ENCODE peak calls at places on chromosomes 13 and 19, in seven cellular contexts. One of them, this sample, is unnamed.

GRCh38 chr13:45341799-45342584 is 1.0 kb upstream of the TPT1 start:
- DNase-seq in activated gamma-delta T cell treated with Interleukin-2 at 50 U/mL for 16 hours: no peak
- DNase-seq in H7: no peak
- DNase-seq in activated CD4-positive, alpha-beta T cell treated with anti-CD3 and anti-CD28 coated beads for 36 hours: no peak
- DNase-seq in mucosa of descending colon: peak; percentile 61
- DNase-seq in epithelial cell of esophagus: peak; percentile 82
- DNase-seq in CD4-positive, alpha-beta T cell: no peak
- DNase-seq in this sample: no peak

GRCh38 chr13:27965740-27966640 is 3.1 kb downstream of the CDX2 start:
- DNase-seq in activated gamma-delta T cell treated with Interleukin-2 at 50 U/mL for 16 hours: no peak
- DNase-seq in H7: peak; percentile 86
- DNase-seq in activated CD4-positive, alpha-beta T cell treated with anti-CD3 and anti-CD28 coated beads for 36 hours: no peak
- DNase-seq in mucosa of descending colon: no peak
- DNase-seq in epithelial cell of esophagus: no peak
- DNase-seq in CD4-positive, alpha-beta T cell: no peak
- DNase-seq in this sample: no peak

GRCh38 chr13:79794936-79795335 is 314.0 kb downstream of the NDFIP2 start:
- DNase-seq in activated gamma-delta T cell treated with Interleukin-2 at 50 U/mL for 16 hours: no peak
- DNase-seq in H7: no peak
- DNase-seq in activated CD4-positive, alpha-beta T cell treated with anti-CD3 and anti-CD28 coated beads for 36 hours: no peak
- DNase-seq in mucosa of descending colon: no peak
- DNase-seq in epithelial cell of esophagus: no peak
- DNase-seq in CD4-positive, alpha-beta T cell: no peak
- DNase-seq in this sample: no peak

GRCh38 chr19:51185868-51186215 is 39.0 kb upstream of the CD33 start:
- DNase-seq in activated gamma-delta T cell treated with Interleukin-2 at 50 U/mL for 16 hours: no peak
- DNase-seq in H7: no peak
- DNase-seq in activated CD4-positive, alpha-beta T cell treated with anti-CD3 and anti-CD28 coated beads for 36 hours: no peak
- DNase-seq in mucosa of descending colon: no peak
- DNase-seq in epithelial cell of esophagus: no peak
- DNase-seq in CD4-positive, alpha-beta T cell: no peak
- DNase-seq in this sample: no peak

GRCh38 chr13:114055766-114056165 is 76.7 kb downstream of the RASA3 start:
- DNase-seq in activated gamma-delta T cell treated with Interleukin-2 at 50 U/mL for 16 hours: no peak
- DNase-seq in H7: no peak
- DNase-seq in activated CD4-positive, alpha-beta T cell treated with anti-CD3 and anti-CD28 coated beads for 36 hours: no peak
- DNase-seq in mucosa of descending colon: no peak
- DNase-seq in epithelial cell of esophagus: no peak
- DNase-seq in CD4-positive, alpha-beta T cell: no peak
- DNase-seq in this sample: no peak

GRCh38 chr19:56170261-56170660 is 5.5 kb upstream of the GALP start:
- DNase-seq in activated gamma-delta T cell treated with Interleukin-2 at 50 U/mL for 16 hours: no peak
- DNase-seq in H7: no peak
- DNase-seq in activated CD4-positive, alpha-beta T cell treated with anti-CD3 and anti-CD28 coated beads for 36 hours: no peak
- DNase-seq in mucosa of descending colon: no peak
- DNase-seq in epithelial cell of esophagus: peak; percentile 98
- DNase-seq in CD4-positive, alpha-beta T cell: no peak
- DNase-seq in this sample: peak; percentile 70

GRCh38 chr19:12464769-12465725 is 19.6 kb downstream of the ZNF709 start:
- DNase-seq in activated gamma-delta T cell treated with Interleukin-2 at 50 U/mL for 16 hours: no peak
- DNase-seq in H7: no peak
- DNase-seq in activated CD4-positive, alpha-beta T cell treated with anti-CD3 and anti-CD28 coated beads for 36 hours: no peak
- DNase-seq in mucosa of descending colon: no peak
- DNase-seq in epithelial cell of esophagus: no peak
- DNase-seq in CD4-positive, alpha-beta T cell: no peak
- DNase-seq in this sample: no peak

GRCh38 chr13:114282143-114282685 is 813 bp downstream of the UPF3A start:
- DNase-seq in activated gamma-delta T cell treated with Interleukin-2 at 50 U/mL for 16 hours: no peak
- DNase-seq in H7: peak; percentile 87
- DNase-seq in activated CD4-positive, alpha-beta T cell treated with anti-CD3 and anti-CD28 coated beads for 36 hours: peak; percentile 84
- DNase-seq in mucosa of descending colon: peak; percentile 71
- DNase-seq in epithelial cell of esophagus: no peak
- DNase-seq in CD4-positive, alpha-beta T cell: peak; percentile 19
- DNase-seq in this sample: peak; percentile 55

GRCh38 chr19:279656-280055 is 11.5 kb downstream of the PLPP2 start:
- DNase-seq in activated gamma-delta T cell treated with Interleukin-2 at 50 U/mL for 16 hours: no peak
- DNase-seq in H7: peak; percentile 23
- DNase-seq in activated CD4-positive, alpha-beta T cell treated with anti-CD3 and anti-CD28 coated beads for 36 hours: no peak
- DNase-seq in mucosa of descending colon: no peak
- DNase-seq in epithelial cell of esophagus: no peak
- DNase-seq in CD4-positive, alpha-beta T cell: no peak
- DNase-seq in this sample: no peak

GRCh38 chr13:51584731-51585191 is 499 bp downstream of the WDFY2 start:
- DNase-seq in activated gamma-delta T cell treated with Interleukin-2 at 50 U/mL for 16 hours: peak; percentile 71
- DNase-seq in H7: peak; percentile 64
- DNase-seq in activated CD4-positive, alpha-beta T cell treated with anti-CD3 and anti-CD28 coated beads for 36 hours: peak; percentile 78
- DNase-seq in mucosa of descending colon: peak; percentile 80
- DNase-seq in epithelial cell of esophagus: peak; percentile 90
- DNase-seq in CD4-positive, alpha-beta T cell: peak; percentile 69
- DNase-seq in this sample: peak; percentile 52

GRCh38 chr19:41030651-41031050 is 39.6 kb downstream of the CYP2B6 start:
- DNase-seq in activated gamma-delta T cell treated with Interleukin-2 at 50 U/mL for 16 hours: no peak
- DNase-seq in H7: peak; percentile 57
- DNase-seq in activated CD4-positive, alpha-beta T cell treated with anti-CD3 and anti-CD28 coated beads for 36 hours: no peak
- DNase-seq in mucosa of descending colon: no peak
- DNase-seq in epithelial cell of esophagus: no peak
- DNase-seq in CD4-positive, alpha-beta T cell: no peak
- DNase-seq in this sample: no peak

GRCh38 chr19:11673608-11674041 is 65.1 kb downstream of the ZNF823 start:
- DNase-seq in activated gamma-delta T cell treated with Interleukin-2 at 50 U/mL for 16 hours: no peak
- DNase-seq in H7: peak; percentile 92
- DNase-seq in activated CD4-positive, alpha-beta T cell treated with anti-CD3 and anti-CD28 coated beads for 36 hours: peak; percentile 62
- DNase-seq in mucosa of descending colon: no peak
- DNase-seq in epithelial cell of esophagus: peak; percentile 55
- DNase-seq in CD4-positive, alpha-beta T cell: no peak
- DNase-seq in this sample: peak; percentile 17

GRCh38 chr13:106376411-106377112 is 158.9 kb downstream of the EFNB2 start:
- DNase-seq in activated gamma-delta T cell treated with Interleukin-2 at 50 U/mL for 16 hours: no peak
- DNase-seq in H7: no peak
- DNase-seq in activated CD4-positive, alpha-beta T cell treated with anti-CD3 and anti-CD28 coated beads for 36 hours: peak; percentile 26
- DNase-seq in mucosa of descending colon: no peak
- DNase-seq in epithelial cell of esophagus: peak; percentile 95
- DNase-seq in CD4-positive, alpha-beta T cell: no peak
- DNase-seq in this sample: peak; percentile 82

GRCh38 chr13:52599037-52599852 is 43.0 kb upstream of the HNRNPA1L2 start:
- DNase-seq in activated gamma-delta T cell treated with Interleukin-2 at 50 U/mL for 16 hours: no peak
- DNase-seq in H7: peak; percentile 13
- DNase-seq in activated CD4-positive, alpha-beta T cell treated with anti-CD3 and anti-CD28 coated beads for 36 hours: no peak
- DNase-seq in mucosa of descending colon: no peak
- DNase-seq in epithelial cell of esophagus: peak; percentile 68
- DNase-seq in CD4-positive, alpha-beta T cell: no peak
- DNase-seq in this sample: peak; percentile 37

GRCh38 chr13:88068316-88068715 is 397.1 kb downstream of the SLITRK5 start:
- DNase-seq in activated gamma-delta T cell treated with Interleukin-2 at 50 U/mL for 16 hours: no peak
- DNase-seq in H7: no peak
- DNase-seq in activated CD4-positive, alpha-beta T cell treated with anti-CD3 and anti-CD28 coated beads for 36 hours: no peak
- DNase-seq in mucosa of descending colon: no peak
- DNase-seq in epithelial cell of esophagus: no peak
- DNase-seq in CD4-positive, alpha-beta T cell: no peak
- DNase-seq in this sample: no peak

GRCh38 chr19:35299523-35300339 is 7.8 kb downstream of the MAG start:
- DNase-seq in activated gamma-delta T cell treated with Interleukin-2 at 50 U/mL for 16 hours: no peak
- DNase-seq in H7: peak; percentile 99
- DNase-seq in activated CD4-positive, alpha-beta T cell treated with anti-CD3 and anti-CD28 coated beads for 36 hours: peak; percentile 36
- DNase-seq in mucosa of descending colon: no peak
- DNase-seq in epithelial cell of esophagus: no peak
- DNase-seq in CD4-positive, alpha-beta T cell: no peak
- DNase-seq in this sample: peak; percentile 69

GRCh38 chr13:100532090-100532766 is 56.4 kb downstream of the GGACT start:
- DNase-seq in activated gamma-delta T cell treated with Interleukin-2 at 50 U/mL for 16 hours: no peak
- DNase-seq in H7: no peak
- DNase-seq in activated CD4-positive, alpha-beta T cell treated with anti-CD3 and anti-CD28 coated beads for 36 hours: no peak
- DNase-seq in mucosa of descending colon: no peak
- DNase-seq in epithelial cell of esophagus: no peak
- DNase-seq in CD4-positive, alpha-beta T cell: no peak
- DNase-seq in this sample: no peak

GRCh38 chr13:108220042-108220441 is 1.9 kb downstream of the ABHD13 start:
- DNase-seq in activated gamma-delta T cell treated with Interleukin-2 at 50 U/mL for 16 hours: peak; percentile 12
- DNase-seq in H7: no peak
- DNase-seq in activated CD4-positive, alpha-beta T cell treated with anti-CD3 and anti-CD28 coated beads for 36 hours: peak; percentile 32
- DNase-seq in mucosa of descending colon: peak; percentile 31
- DNase-seq in epithelial cell of esophagus: peak; percentile 91
- DNase-seq in CD4-positive, alpha-beta T cell: no peak
- DNase-seq in this sample: peak; percentile 20

GRCh38 chr19:3282564-3282963 is 58.1 kb downstream of the CELF5 start:
- DNase-seq in activated gamma-delta T cell treated with Interleukin-2 at 50 U/mL for 16 hours: no peak
- DNase-seq in H7: no peak
- DNase-seq in activated CD4-positive, alpha-beta T cell treated with anti-CD3 and anti-CD28 coated beads for 36 hours: no peak
- DNase-seq in mucosa of descending colon: no peak
- DNase-seq in epithelial cell of esophagus: no peak
- DNase-seq in CD4-positive, alpha-beta T cell: no peak
- DNase-seq in this sample: no peak

GRCh38 chr13:21435710-21436151 is 23.4 kb downstream of the ZDHHC20 start:
- DNase-seq in activated gamma-delta T cell treated with Interleukin-2 at 50 U/mL for 16 hours: peak; percentile 41
- DNase-seq in H7: no peak
- DNase-seq in activated CD4-positive, alpha-beta T cell treated with anti-CD3 and anti-CD28 coated beads for 36 hours: peak; percentile 58
- DNase-seq in mucosa of descending colon: peak; percentile 61
- DNase-seq in epithelial cell of esophagus: peak; percentile 91
- DNase-seq in CD4-positive, alpha-beta T cell: no peak
- DNase-seq in this sample: peak; percentile 76

GRCh38 chr13:25267715-25268114 is 19.6 kb downstream of the MTMR6 start:
- DNase-seq in activated gamma-delta T cell treated with Interleukin-2 at 50 U/mL for 16 hours: no peak
- DNase-seq in H7: no peak
- DNase-seq in activated CD4-positive, alpha-beta T cell treated with anti-CD3 and anti-CD28 coated beads for 36 hours: no peak
- DNase-seq in mucosa of descending colon: no peak
- DNase-seq in epithelial cell of esophagus: peak; percentile 17
- DNase-seq in CD4-positive, alpha-beta T cell: no peak
- DNase-seq in this sample: no peak

GRCh38 chr13:31052478-31052877 is 109.2 kb downstream of the HSPH1 start:
- DNase-seq in activated gamma-delta T cell treated with Interleukin-2 at 50 U/mL for 16 hours: no peak
- DNase-seq in H7: no peak
- DNase-seq in activated CD4-positive, alpha-beta T cell treated with anti-CD3 and anti-CD28 coated beads for 36 hours: no peak
- DNase-seq in mucosa of descending colon: no peak
- DNase-seq in epithelial cell of esophagus: no peak
- DNase-seq in CD4-positive, alpha-beta T cell: no peak
- DNase-seq in this sample: no peak

This sample was measured in RWPE1.